ENCODE peak calls at places on chromosome 16, in five cellular contexts. X is T-helper 17 cell; U is T-helper 9 cell; G is stimulated activated CD4-positive, alpha-beta T cell treated with anti-CD3 and anti-CD28 coated beads, Interleukin-1b, Interleukin-23, amount 100 ng/mL, for 24 hours; C is pons. Y is an unnamed sample.
A peak's percentile ranks its signal among the peaks of the same experiment; 100 is the strongest.

GRCh38 chr16:26762596-26762995 is 304.1 kb upstream of the C16orf82 start:
- DNase-seq in C (no peak), X (no peak), G (no peak), U (no peak), Y (no peak)

GRCh38 chr16:88005148-88005547 is 53.9 kb downstream of the BANP start:
- DNase-seq in G (no peak), C (no peak), X (no peak), U (no peak), Y (no peak)

GRCh38 chr16:46688101-46688656 is 799 bp downstream of the VPS35 start:
- DNase-seq in U (no peak), X (no peak), C (peak; percentile 68), G (no peak), Y (no peak)

GRCh38 chr16:85274924-85275323 is 162.7 kb upstream of the CIBAR2 start:
- DNase-seq in G (no peak), C (no peak), X (no peak), U (no peak), Y (no peak)

GRCh38 chr16:84933774-84934571 is 77.4 kb downstream of the ZDHHC7 start:
- DNase-seq in C (peak; percentile 49), G (no peak), U (no peak), X (no peak), Y (no peak)

GRCh38 chr16:83117810-83118209 is 491.0 kb downstream of the CDH13 start:
- DNase-seq in U (no peak), X (no peak), G (no peak), C (no peak), Y (no peak)

GRCh38 chr16:86389566-86390328 is 120.6 kb upstream of the FOXF1 start:
- DNase-seq in U (no peak), G (no peak), C (peak; percentile 2), X (no peak), Y (no peak)

GRCh38 chr16:86211800-86212199 is 298.5 kb upstream of the FOXF1 start:
- DNase-seq in X (no peak), U (no peak), G (no peak), C (no peak), Y (no peak)

GRCh38 chr16:13378151-13378550 is 476.8 kb downstream of the SHISA9 start:
- DNase-seq in G (no peak), X (no peak), U (no peak), C (no peak), Y (no peak)

GRCh38 chr16:89004209-89004831 is 27.3 kb upstream of the CBFA2T3 start:
- DNase-seq in C (no peak), X (no peak), G (no peak), U (no peak), Y (no peak)

GRCh38 chr16:58027341-58028167 is 2.0 kb downstream of the MMP15 start:
- DNase-seq in X (no peak), C (no peak), U (no peak), G (no peak), Y (no peak)

GRCh38 chr16:68417711-68418301 is 30.5 kb downstream of the SMPD3 start:
- DNase-seq in X (peak; percentile 51), U (peak; percentile 56), G (peak; percentile 11), C (no peak), Y (no peak)

GRCh38 chr16:55856950-55857349 is 18.2 kb downstream of the CES5A start:
- DNase-seq in G (no peak), X (no peak), C (no peak), U (no peak), Y (no peak)

GRCh38 chr16:54194008-54194731 is 92.4 kb downstream of the IRX3 start:
- DNase-seq in G (no peak), U (no peak), X (no peak), C (peak; percentile 54), Y (no peak)

GRCh38 chr16:1674306-1674705 is 3.8 kb upstream of the JPT2 start:
- DNase-seq in U (no peak), G (no peak), C (no peak), X (no peak), Y (no peak)

GRCh38 chr16:10667239-10667638 is 27.5 kb downstream of the TEKT5 start:
- DNase-seq in U (no peak), C (no peak), X (no peak), G (no peak), Y (no peak)

GRCh38 chr16:27285676-27286196 is 17.2 kb upstream of the NSMCE1 start:
- DNase-seq in G (no peak), C (peak; percentile 73), U (no peak), X (no peak), Y (no peak)

GRCh38 chr16:4517812-4518211 is 20.8 kb downstream of the CDIP1 start:
- DNase-seq in C (no peak), X (no peak), G (no peak), U (no peak), Y (no peak)

GRCh38 chr16:49855822-49856740 is at the start of gene ZNF423:
- DNase-seq in U (no peak), C (no peak), G (no peak), X (no peak), Y (no peak)

GRCh38 chr16:67428146-67428731 is 2.7 kb upstream of the HSD11B2 start:
- DNase-seq in U (peak; percentile 36), C (no peak), X (peak; percentile 23), G (no peak), Y (no peak)

GRCh38 chr16:3020247-3020603 is at the start of gene TNFRSF12A:
- DNase-seq in U (peak; percentile 54), C (peak; percentile 61), X (peak; percentile 61), G (no peak), Y (no peak)

GRCh38 chr16:72256398-72257048 is 84.6 kb upstream of the PMFBP1 start:
- DNase-seq in C (no peak), U (no peak), G (no peak), X (no peak), Y (no peak)

GRCh38 chr16:270381-271255 is 5.1 kb downstream of the RGS11 start:
- DNase-seq in G (no peak), C (no peak), X (no peak), U (no peak), Y (no peak)

GRCh38 chr16:29927523-29927905 is 1.5 kb upstream of the KCTD13 start:
- DNase-seq in G (no peak), C (no peak), U (no peak), X (no peak), Y (no peak)

GRCh38 chr16:11972128-11972527 is 4.4 kb upstream of the SNX29 start:
- DNase-seq in U (no peak), X (no peak), G (no peak), C (no peak), Y (no peak)

GRCh38 chr16:66427451-66427860 is 361 bp downstream of the BEAN1 start:
- DNase-seq in X (no peak), G (no peak), C (no peak), U (no peak), Y (no peak)